ENCODE peak calls at places on chromosomes 5 and 9, in five cellular contexts. One of them, this sample, is unnamed.

GRCh38 chr5:76938177-76938576 is 14.7 kb upstream of the CRHBP start:
- DNase-seq in fibroblast of pulmonary artery: no peak
- DNase-seq in mucosa of descending colon: no peak
- DNase-seq in transverse colon: no peak
- DNase-seq in HL-60: no peak
- DNase-seq in this sample: no peak

GRCh38 chr5:38445374-38446028 is 110.9 kb downstream of the LIFR start:
- DNase-seq in fibroblast of pulmonary artery: peak
- DNase-seq in mucosa of descending colon: no peak
- DNase-seq in transverse colon: no peak
- DNase-seq in HL-60: no peak
- DNase-seq in this sample: no peak

GRCh38 chr5:175508896-175509295 is 30.5 kb downstream of the SFXN1 start:
- DNase-seq in fibroblast of pulmonary artery: no peak
- DNase-seq in mucosa of descending colon: no peak
- DNase-seq in transverse colon: no peak
- DNase-seq in HL-60: no peak
- DNase-seq in this sample: no peak

GRCh38 chr5:157689942-157690689 is 18.8 kb downstream of the C5orf52 start:
- DNase-seq in fibroblast of pulmonary artery: no peak
- DNase-seq in mucosa of descending colon: no peak
- DNase-seq in transverse colon: no peak
- DNase-seq in HL-60: no peak
- DNase-seq in this sample: no peak

GRCh38 chr5:139462582-139463276 is at the start of gene ECSCR:
- DNase-seq in fibroblast of pulmonary artery: peak
- DNase-seq in mucosa of descending colon: no peak
- DNase-seq in transverse colon: no peak
- DNase-seq in HL-60: no peak
- DNase-seq in this sample: no peak

GRCh38 chr5:149301744-149302380 is 30.2 kb downstream of the AFAP1L1 start:
- DNase-seq in fibroblast of pulmonary artery: no peak
- DNase-seq in mucosa of descending colon: no peak
- DNase-seq in transverse colon: no peak
- DNase-seq in HL-60: no peak
- DNase-seq in this sample: no peak

GRCh38 chr9:96138616-96139015 is 163.4 kb downstream of the HSD17B3 start:
- DNase-seq in fibroblast of pulmonary artery: no peak
- DNase-seq in mucosa of descending colon: no peak
- DNase-seq in transverse colon: no peak
- DNase-seq in HL-60: no peak
- DNase-seq in this sample: no peak

GRCh38 chr5:60205071-60205470 is 311.5 kb upstream of the PDE4D start:
- DNase-seq in fibroblast of pulmonary artery: no peak
- DNase-seq in mucosa of descending colon: no peak
- DNase-seq in transverse colon: no peak
- DNase-seq in HL-60: no peak
- DNase-seq in this sample: no peak

GRCh38 chr9:115367780-115368179 is 249.8 kb upstream of the TNC start:
- DNase-seq in fibroblast of pulmonary artery: peak
- DNase-seq in mucosa of descending colon: no peak
- DNase-seq in transverse colon: no peak
- DNase-seq in HL-60: no peak
- DNase-seq in this sample: no peak

GRCh38 chr5:173434270-173434669 is 106.1 kb upstream of the STC2 start:
- DNase-seq in fibroblast of pulmonary artery: no peak
- DNase-seq in mucosa of descending colon: no peak
- DNase-seq in transverse colon: no peak
- DNase-seq in HL-60: no peak
- DNase-seq in this sample: no peak

GRCh38 chr5:137619191-137619870 is 116.6 kb downstream of the KLHL3 start:
- DNase-seq in fibroblast of pulmonary artery: peak
- DNase-seq in mucosa of descending colon: no peak
- DNase-seq in transverse colon: no peak
- DNase-seq in HL-60: no peak
- DNase-seq in this sample: no peak

GRCh38 chr9:81112638-81113037 is 576.7 kb downstream of the TLE1 start:
- DNase-seq in fibroblast of pulmonary artery: no peak
- DNase-seq in mucosa of descending colon: no peak
- DNase-seq in transverse colon: no peak
- DNase-seq in HL-60: no peak
- DNase-seq in this sample: no peak

GRCh38 chr9:75454043-75454442 is 365.7 kb downstream of the OSTF1 start:
- DNase-seq in fibroblast of pulmonary artery: no peak
- DNase-seq in mucosa of descending colon: peak
- DNase-seq in transverse colon: peak
- DNase-seq in HL-60: no peak
- DNase-seq in this sample: no peak

GRCh38 chr9:130368631-130369103 is 76.1 kb upstream of the ASS1 start:
- DNase-seq in fibroblast of pulmonary artery: no peak
- DNase-seq in mucosa of descending colon: no peak
- DNase-seq in transverse colon: no peak
- DNase-seq in HL-60: no peak
- DNase-seq in this sample: no peak

GRCh38 chr9:118318770-118319443 is 614.7 kb downstream of the TLR4 start:
- DNase-seq in fibroblast of pulmonary artery: no peak
- DNase-seq in mucosa of descending colon: no peak
- DNase-seq in transverse colon: no peak
- DNase-seq in HL-60: no peak
- DNase-seq in this sample: no peak

GRCh38 chr5:2756764-2757163 is 5.3 kb upstream of the IRX2 start:
- DNase-seq in fibroblast of pulmonary artery: no peak
- DNase-seq in mucosa of descending colon: no peak
- DNase-seq in transverse colon: no peak
- DNase-seq in HL-60: no peak
- DNase-seq in this sample: no peak

GRCh38 chr9:2291980-2292704 is 277.0 kb downstream of the SMARCA2 start:
- DNase-seq in fibroblast of pulmonary artery: peak
- DNase-seq in mucosa of descending colon: no peak
- DNase-seq in transverse colon: no peak
- DNase-seq in HL-60: no peak
- DNase-seq in this sample: no peak

GRCh38 chr9:2288309-2288708 is 273.2 kb downstream of the SMARCA2 start:
- DNase-seq in fibroblast of pulmonary artery: no peak
- DNase-seq in mucosa of descending colon: no peak
- DNase-seq in transverse colon: no peak
- DNase-seq in HL-60: no peak
- DNase-seq in this sample: no peak

GRCh38 chr9:2290382-2290781 is 275.2 kb downstream of the SMARCA2 start:
- DNase-seq in fibroblast of pulmonary artery: no peak
- DNase-seq in mucosa of descending colon: no peak
- DNase-seq in transverse colon: no peak
- DNase-seq in HL-60: no peak
- DNase-seq in this sample: no peak

GRCh38 chr9:2289234-2289755 is 274.1 kb downstream of the SMARCA2 start:
- DNase-seq in fibroblast of pulmonary artery: no peak
- DNase-seq in mucosa of descending colon: no peak
- DNase-seq in transverse colon: no peak
- DNase-seq in HL-60: no peak
- DNase-seq in this sample: no peak

DNA sequence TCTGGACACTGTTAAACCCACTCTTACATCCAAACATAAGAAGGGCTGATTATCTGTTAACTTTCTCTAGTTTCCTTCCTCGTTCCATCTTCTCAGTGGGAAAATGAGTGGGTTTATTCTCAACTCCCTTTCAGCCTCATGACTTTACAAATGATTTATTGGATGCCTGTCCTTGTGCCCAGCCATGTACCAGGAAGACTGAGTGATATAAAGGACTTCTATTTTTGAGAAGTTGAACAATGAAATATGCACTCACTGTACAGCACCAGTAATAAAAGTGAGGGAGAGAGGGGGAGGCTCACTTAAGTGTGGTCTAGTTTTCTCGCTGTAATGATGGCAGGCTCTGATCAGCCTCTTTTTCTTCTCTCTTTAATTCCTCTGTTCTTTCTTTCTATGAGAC is 277.6 kb downstream of the SMARCA2 start:
- DNase-seq in fibroblast of pulmonary artery: no peak
- DNase-seq in mucosa of descending colon: no peak
- DNase-seq in transverse colon: no peak
- DNase-seq in HL-60: no peak
- DNase-seq in this sample: no peak
- H3K4me3 ChIP-seq in fibroblast of pulmonary artery: no peak
- H3K4me3 ChIP-seq in mucosa of descending colon: no peak
- H3K4me3 ChIP-seq in transverse colon: no peak
- H3K4me3 ChIP-seq in HL-60: no peak
- H3K4me3 ChIP-seq in this sample: no peak

GRCh38 chr9:40914772-40915659 is 213.5 kb downstream of the FOXD4L6 start:
- DNase-seq in fibroblast of pulmonary artery: no peak
- DNase-seq in mucosa of descending colon: no peak
- DNase-seq in transverse colon: no peak
- DNase-seq in HL-60: no peak
- DNase-seq in this sample: no peak
- H3K4me3 ChIP-seq in fibroblast of pulmonary artery: no peak
- H3K4me3 ChIP-seq in mucosa of descending colon: no peak
- H3K4me3 ChIP-seq in transverse colon: no peak
- H3K4me3 ChIP-seq in HL-60: no peak
- H3K4me3 ChIP-seq in this sample: no peak

GRCh38 chr9:136353088-136353487 is 10.5 kb downstream of the DNLZ start:
- DNase-seq in fibroblast of pulmonary artery: no peak
- DNase-seq in mucosa of descending colon: no peak
- DNase-seq in transverse colon: no peak
- DNase-seq in HL-60: no peak
- DNase-seq in this sample: no peak
- H3K4me3 ChIP-seq in fibroblast of pulmonary artery: no peak
- H3K4me3 ChIP-seq in mucosa of descending colon: no peak
- H3K4me3 ChIP-seq in transverse colon: no peak
- H3K4me3 ChIP-seq in HL-60: no peak
- H3K4me3 ChIP-seq in this sample: no peak

GRCh38 chr5:177430146-177430951 is 3.9 kb downstream of the GRK6 start:
- DNase-seq in fibroblast of pulmonary artery: no peak
- DNase-seq in mucosa of descending colon: no peak
- DNase-seq in transverse colon: peak
- DNase-seq in HL-60: peak
- DNase-seq in this sample: no peak

GRCh38 chr5:177427919-177428573 is 1.6 kb downstream of the GRK6 start:
- DNase-seq in fibroblast of pulmonary artery: no peak
- DNase-seq in mucosa of descending colon: no peak
- DNase-seq in transverse colon: peak
- DNase-seq in HL-60: peak
- DNase-seq in this sample: no peak

GRCh38 chr5:177429248-177430045 is 3.0 kb downstream of the GRK6 start:
- DNase-seq in fibroblast of pulmonary artery: no peak
- DNase-seq in mucosa of descending colon: peak
- DNase-seq in transverse colon: peak
- DNase-seq in HL-60: peak
- DNase-seq in this sample: peak

GRCh38 chr5:177427211-177427822 is 841 bp downstream of the GRK6 start:
- DNase-seq in fibroblast of pulmonary artery: no peak
- DNase-seq in mucosa of descending colon: no peak
- DNase-seq in transverse colon: no peak
- DNase-seq in HL-60: peak
- DNase-seq in this sample: no peak

DNA sequence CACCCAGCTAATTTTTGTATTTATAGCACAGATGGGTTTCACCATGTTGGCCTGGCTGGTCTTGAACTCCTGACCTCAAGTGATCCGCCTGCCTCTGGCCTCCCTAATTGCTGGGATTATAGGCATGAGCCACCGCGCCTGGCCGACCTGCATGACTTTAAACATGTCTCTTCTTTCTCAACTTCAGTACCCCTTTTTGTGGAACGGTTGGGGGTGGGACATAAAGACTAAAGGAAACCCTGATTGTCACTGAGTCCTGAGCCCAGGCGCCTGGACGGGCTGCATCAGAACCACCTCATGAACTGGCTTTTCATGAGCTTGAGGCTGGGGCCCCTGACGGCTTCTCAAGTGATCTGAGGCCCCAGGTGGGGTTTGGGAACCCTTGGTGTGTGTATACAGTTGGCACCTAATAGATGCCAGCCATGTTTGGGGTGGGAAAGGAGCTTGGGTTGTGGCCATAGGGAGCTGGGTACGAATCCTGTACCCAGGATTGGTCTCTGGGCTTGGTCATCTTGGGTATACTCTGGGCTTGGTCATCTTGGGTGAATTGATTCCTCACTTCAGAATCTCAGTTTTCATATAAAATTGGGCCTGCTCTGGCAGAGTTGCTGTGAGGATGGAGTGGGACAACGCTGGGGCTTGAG is 2.2 kb downstream of the GRK6 start:
- DNase-seq in fibroblast of pulmonary artery: no peak
- DNase-seq in mucosa of descending colon: no peak
- DNase-seq in transverse colon: no peak
- DNase-seq in HL-60: no peak
- DNase-seq in this sample: no peak
- H3K4me3 ChIP-seq in fibroblast of pulmonary artery: no peak
- H3K4me3 ChIP-seq in mucosa of descending colon: no peak
- H3K4me3 ChIP-seq in transverse colon: peak
- H3K4me3 ChIP-seq in HL-60: peak
- H3K4me3 ChIP-seq in this sample: no peak

GRCh38 chr9:109967651-109968331 is 187.8 kb downstream of the PALM2AKAP2 start:
- DNase-seq in fibroblast of pulmonary artery: no peak
- DNase-seq in mucosa of descending colon: no peak
- DNase-seq in transverse colon: no peak
- DNase-seq in HL-60: no peak
- DNase-seq in this sample: no peak
- H3K4me3 ChIP-seq in fibroblast of pulmonary artery: no peak
- H3K4me3 ChIP-seq in mucosa of descending colon: no peak
- H3K4me3 ChIP-seq in transverse colon: no peak
- H3K4me3 ChIP-seq in HL-60: no peak
- H3K4me3 ChIP-seq in this sample: no peak

DNA sequence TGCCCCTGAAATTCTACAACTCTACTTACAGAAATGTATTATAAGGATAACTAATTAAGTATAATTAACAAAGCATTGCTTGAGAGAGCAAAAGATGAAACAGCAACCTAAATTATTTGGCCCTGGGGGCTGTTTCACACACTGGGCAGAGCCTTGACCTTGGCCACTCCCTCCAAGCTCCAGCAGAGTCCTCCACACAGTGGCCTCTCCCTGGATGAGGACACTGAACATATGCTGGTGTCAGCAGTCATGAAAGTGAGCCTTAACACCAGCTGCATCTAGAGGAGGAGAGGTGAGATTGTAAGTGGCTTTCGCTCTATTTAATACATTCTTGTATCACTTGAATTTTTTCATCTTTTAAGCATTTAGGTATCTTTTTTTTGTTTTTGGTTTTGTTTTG is 23.3 kb upstream of the ZDHHC12 start:
- DNase-seq in fibroblast of pulmonary artery: no peak
- DNase-seq in mucosa of descending colon: no peak
- DNase-seq in transverse colon: no peak
- DNase-seq in HL-60: no peak
- DNase-seq in this sample: no peak
- H3K4me3 ChIP-seq in fibroblast of pulmonary artery: no peak
- H3K4me3 ChIP-seq in mucosa of descending colon: no peak
- H3K4me3 ChIP-seq in transverse colon: no peak
- H3K4me3 ChIP-seq in HL-60: no peak
- H3K4me3 ChIP-seq in this sample: no peak

This sample was measured in stomach.